ENCODE peak calls at places on chromosomes 12 and 14, in ten cellular contexts. K, R, J, V, Z, C, D, A, S and O are unnamed samples.

GRCh38 chr14:99063620-99064225 is 208.3 kb downstream of the BCL11B start:
- DNase-seq in V (no peak), K (no peak), R (no peak), A (no peak), J (no peak), S (no peak), C (no peak), D (no peak), Z (no peak), O (peak)

GRCh38 chr12:77993658-77994057 is 163.0 kb downstream of the NAV3 start:
- DNase-seq in Z (no peak), D (no peak), A (no peak), C (no peak), K (no peak), R (no peak), V (no peak), J (no peak), S (no peak), O (no peak)

GRCh38 chr12:96774501-96775256 is 132.4 kb upstream of the NEDD1 start:
- DNase-seq in C (no peak), K (no peak), J (no peak), Z (no peak), D (no peak), R (no peak), A (no peak), V (no peak), S (no peak), O (no peak)

GRCh38 chr14:50860478-50861086 is 11.3 kb upstream of the ABHD12B start:
- DNase-seq in K (peak), S (peak), D (no peak), Z (peak), V (peak), R (peak), A (peak), C (peak), J (peak), O (peak)

GRCh38 chr14:89025581-89026236 is 201.3 kb downstream of the TTC8 start:
- DNase-seq in C (no peak), A (no peak), Z (no peak), V (no peak), S (no peak), D (peak), K (no peak), J (no peak), R (no peak), O (no peak)

GRCh38 chr12:52906049-52906645 is 1.3 kb upstream of the KRT8 start:
- DNase-seq in S (no peak), V (no peak), C (no peak), D (no peak), J (no peak), R (no peak), A (no peak), K (no peak), Z (no peak), O (no peak)

GRCh38 chr14:91354221-91354916 is 63.3 kb downstream of the CCDC88C start:
- DNase-seq in K (no peak), V (no peak), A (no peak), D (peak), Z (no peak), J (no peak), C (no peak), R (no peak), S (no peak), O (no peak)

GRCh38 chr12:49232940-49233841 is 31.7 kb upstream of the TUBA1C start:
- DNase-seq in Z (peak), J (peak), S (peak), A (peak), C (peak), K (peak), D (no peak), R (peak), V (no peak), O (no peak)

GRCh38 chr14:78767436-78767835 is 597.3 kb downstream of the NRXN3 start:
- DNase-seq in V (no peak), C (no peak), D (no peak), A (no peak), Z (no peak), J (no peak), R (no peak), S (no peak), K (no peak), O (no peak)

GRCh38 chr12:124499873-124500231 is 67.6 kb downstream of the NCOR2 start:
- DNase-seq in K (no peak), J (no peak), D (no peak), C (no peak), Z (no peak), V (no peak), A (no peak), R (no peak), S (no peak), O (no peak)

GRCh38 chr14:35412281-35413057 is 7.9 kb upstream of the NFKBIA start:
- DNase-seq in Z (no peak), C (no peak), S (no peak), K (no peak), A (no peak), V (no peak), J (no peak), R (no peak), D (no peak), O (no peak)